ENCODE peak calls at places on chromosome 5, in six cellular contexts. One of them, this sample, is unnamed.
A peak's percentile ranks its signal among the peaks of the same experiment; 100 is the strongest.

GRCh38 chr5:38621840-38622513 is 65.5 kb upstream of the LIFR start:
- DNase-seq in neuronal stem cell: no peak
- DNase-seq in H9: no peak
- DNase-seq in mesenchymal stem cell: no peak
- DNase-seq in H1: no peak
- DNase-seq in trophoblast cell: no peak
- DNase-seq in this sample: no peak

GRCh38 chr5:142827934-142828576 is 57.9 kb downstream of the ARHGAP26 start:
- DNase-seq in H9: no peak
- DNase-seq in neuronal stem cell: no peak
- DNase-seq in mesenchymal stem cell: no peak
- DNase-seq in H1: no peak
- DNase-seq in trophoblast cell: peak; percentile 65
- DNase-seq in this sample: peak; percentile 59

GRCh38 chr5:1400211-1400855 is 44.9 kb downstream of the SLC6A3 start:
- DNase-seq in neuronal stem cell: no peak
- DNase-seq in H9: no peak
- DNase-seq in mesenchymal stem cell: no peak
- DNase-seq in trophoblast cell: no peak
- DNase-seq in H1: no peak
- DNase-seq in this sample: no peak

GRCh38 chr5:135016926-135017325 is 17.1 kb downstream of the PITX1 start:
- DNase-seq in trophoblast cell: no peak
- DNase-seq in neuronal stem cell: no peak
- DNase-seq in H1: peak; percentile 42
- DNase-seq in H9: peak; percentile 26
- DNase-seq in mesenchymal stem cell: no peak
- DNase-seq in this sample: no peak

GRCh38 chr5:17315710-17316221 is 98.3 kb downstream of the BASP1 start:
- DNase-seq in H1: no peak
- DNase-seq in H9: no peak
- DNase-seq in neuronal stem cell: no peak
- DNase-seq in trophoblast cell: peak; percentile 57
- DNase-seq in mesenchymal stem cell: peak; percentile 77
- DNase-seq in this sample: peak; percentile 90

GRCh38 chr5:160918386-160918785 is 66.4 kb upstream of the ATP10B start:
- DNase-seq in H9: no peak
- DNase-seq in H1: no peak
- DNase-seq in mesenchymal stem cell: no peak
- DNase-seq in neuronal stem cell: no peak
- DNase-seq in trophoblast cell: no peak
- DNase-seq in this sample: no peak

GRCh38 chr5:147920420-147921030 is 14.2 kb upstream of the C5orf46 start:
- DNase-seq in H1: no peak
- DNase-seq in trophoblast cell: no peak
- DNase-seq in mesenchymal stem cell: no peak
- DNase-seq in H9: no peak
- DNase-seq in neuronal stem cell: no peak
- DNase-seq in this sample: no peak

GRCh38 chr5:126972062-126972895 is 58.1 kb downstream of the MARCHF3 start:
- DNase-seq in mesenchymal stem cell: no peak
- DNase-seq in H1: no peak
- DNase-seq in neuronal stem cell: no peak
- DNase-seq in H9: no peak
- DNase-seq in trophoblast cell: peak; percentile 4
- DNase-seq in this sample: no peak

GRCh38 chr5:59813761-59814562 is 79.6 kb downstream of the PDE4D start:
- DNase-seq in neuronal stem cell: peak; percentile 54
- DNase-seq in H1: peak; percentile 60
- DNase-seq in trophoblast cell: peak; percentile 96
- DNase-seq in mesenchymal stem cell: peak; percentile 82
- DNase-seq in H9: no peak
- DNase-seq in this sample: peak; percentile 67

GRCh38 chr5:42811591-42812392 is at the start of gene SELENOP:
- DNase-seq in H9: no peak
- DNase-seq in neuronal stem cell: peak; percentile 33
- DNase-seq in H1: no peak
- DNase-seq in mesenchymal stem cell: peak; percentile 92
- DNase-seq in trophoblast cell: peak; percentile 4
- DNase-seq in this sample: no peak

GRCh38 chr5:144202072-144202471 is 31.4 kb downstream of the KCTD16 start:
- DNase-seq in mesenchymal stem cell: peak; percentile 18
- DNase-seq in neuronal stem cell: no peak
- DNase-seq in trophoblast cell: no peak
- DNase-seq in H9: no peak
- DNase-seq in H1: no peak
- DNase-seq in this sample: no peak
- H3K14ac ChIP-seq in mesenchymal stem cell: no peak overlapping the region
- H3K14ac ChIP-seq in neuronal stem cell: no peak overlapping the region
- H3K14ac ChIP-seq in trophoblast cell: no peak overlapping the region
- H3K14ac ChIP-seq in H9: no peak overlapping the region
- H3K14ac ChIP-seq in H1: no peak overlapping the region
- H3K14ac ChIP-seq in this sample: no peak overlapping the region

DNA sequence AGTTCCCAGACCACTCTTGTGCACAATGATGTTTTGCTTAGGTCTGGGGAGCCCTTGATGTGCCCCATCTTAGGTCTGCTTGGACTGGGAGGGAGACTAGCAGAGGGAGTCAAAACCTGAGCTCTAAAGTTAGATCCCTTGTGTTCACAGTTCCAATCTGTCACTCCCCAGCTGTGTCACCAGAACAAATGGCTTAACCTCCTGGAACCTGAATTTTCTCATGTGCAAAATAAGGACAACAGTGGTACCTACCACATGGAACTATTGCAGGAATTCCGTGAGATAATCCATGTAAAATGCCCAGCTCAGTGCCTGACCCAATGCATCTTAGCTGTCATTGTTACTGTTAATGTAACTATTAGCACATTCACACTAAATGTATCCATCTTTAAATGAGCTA is 45.5 kb downstream of the GALNT10 start:
- DNase-seq in trophoblast cell: no peak
- DNase-seq in mesenchymal stem cell: no peak
- DNase-seq in H1: no peak
- DNase-seq in neuronal stem cell: no peak
- DNase-seq in H9: no peak
- DNase-seq in this sample: no peak
- H3K14ac ChIP-seq in trophoblast cell: no peak overlapping the region
- H3K14ac ChIP-seq in mesenchymal stem cell: no peak overlapping the region
- H3K14ac ChIP-seq in H1: no peak overlapping the region
- H3K14ac ChIP-seq in neuronal stem cell: no peak overlapping the region
- H3K14ac ChIP-seq in H9: no peak overlapping the region
- H3K14ac ChIP-seq in this sample: no peak overlapping the region

GRCh38 chr5:179533024-179533423 is 17.3 kb upstream of the RUFY1 start:
- DNase-seq in H9: no peak
- DNase-seq in neuronal stem cell: no peak
- DNase-seq in mesenchymal stem cell: no peak
- DNase-seq in trophoblast cell: peak; percentile 29
- DNase-seq in H1: no peak
- DNase-seq in this sample: no peak
- H3K14ac ChIP-seq in H9: no peak overlapping the region
- H3K14ac ChIP-seq in neuronal stem cell: no peak overlapping the region
- H3K14ac ChIP-seq in mesenchymal stem cell: no peak overlapping the region
- H3K14ac ChIP-seq in trophoblast cell: no peak overlapping the region
- H3K14ac ChIP-seq in H1: no peak overlapping the region
- H3K14ac ChIP-seq in this sample: no peak overlapping the region

DNA sequence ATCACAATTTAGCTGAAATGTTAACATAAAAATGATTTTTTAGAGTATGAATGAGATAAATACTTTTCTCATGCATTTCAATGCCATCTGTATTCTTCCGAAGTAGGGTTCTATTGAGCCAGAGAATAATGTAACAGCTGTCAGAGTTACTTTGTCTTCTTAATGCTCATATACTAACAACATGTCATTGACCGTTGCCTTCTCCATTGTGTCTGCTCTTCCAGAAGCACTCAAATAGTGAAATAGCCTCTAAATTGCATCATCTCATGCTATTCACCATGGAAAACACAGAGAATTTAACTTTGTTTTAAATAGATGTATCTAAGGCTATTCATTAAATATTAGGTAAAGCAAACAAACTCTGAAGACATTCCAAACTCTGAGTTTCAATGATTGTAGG is 1875.9 kb upstream of the CDH9 start:
- DNase-seq in mesenchymal stem cell: no peak
- DNase-seq in neuronal stem cell: no peak
- DNase-seq in trophoblast cell: no peak
- DNase-seq in H9: no peak
- DNase-seq in H1: no peak
- DNase-seq in this sample: no peak
- H3K14ac ChIP-seq in mesenchymal stem cell: no peak overlapping the region
- H3K14ac ChIP-seq in neuronal stem cell: no peak overlapping the region
- H3K14ac ChIP-seq in trophoblast cell: no peak overlapping the region
- H3K14ac ChIP-seq in H9: no peak overlapping the region
- H3K14ac ChIP-seq in H1: no peak overlapping the region
- H3K14ac ChIP-seq in this sample: no peak overlapping the region

GRCh38 chr5:72292411-72292810 is 27.6 kb downstream of the MRPS27 start:
- DNase-seq in neuronal stem cell: no peak
- DNase-seq in mesenchymal stem cell: no peak
- DNase-seq in H9: no peak
- DNase-seq in H1: no peak
- DNase-seq in trophoblast cell: peak; percentile 51
- DNase-seq in this sample: no peak

GRCh38 chr5:72294473-72294872 is 25.6 kb downstream of the MRPS27 start:
- DNase-seq in H9: no peak
- DNase-seq in neuronal stem cell: no peak
- DNase-seq in trophoblast cell: no peak
- DNase-seq in H1: no peak
- DNase-seq in mesenchymal stem cell: no peak
- DNase-seq in this sample: no peak

GRCh38 chr5:72295539-72295938 is 24.5 kb downstream of the MRPS27 start:
- DNase-seq in H1: no peak
- DNase-seq in H9: no peak
- DNase-seq in neuronal stem cell: no peak
- DNase-seq in mesenchymal stem cell: no peak
- DNase-seq in trophoblast cell: no peak
- DNase-seq in this sample: no peak

GRCh38 chr5:72291601-72292000 is 28.4 kb downstream of the MRPS27 start:
- DNase-seq in trophoblast cell: no peak
- DNase-seq in mesenchymal stem cell: no peak
- DNase-seq in neuronal stem cell: no peak
- DNase-seq in H1: no peak
- DNase-seq in H9: no peak
- DNase-seq in this sample: no peak

GRCh38 chr5:72293495-72294055 is 26.5 kb downstream of the MRPS27 start:
- DNase-seq in neuronal stem cell: no peak
- DNase-seq in H9: no peak
- DNase-seq in H1: no peak
- DNase-seq in trophoblast cell: no peak
- DNase-seq in mesenchymal stem cell: no peak
- DNase-seq in this sample: no peak
- H3K14ac ChIP-seq in neuronal stem cell: no peak overlapping the region
- H3K14ac ChIP-seq in H9: no peak overlapping the region
- H3K14ac ChIP-seq in H1: no peak overlapping the region
- H3K14ac ChIP-seq in trophoblast cell: no peak overlapping the region
- H3K14ac ChIP-seq in mesenchymal stem cell: no peak overlapping the region
- H3K14ac ChIP-seq in this sample: no peak overlapping the region

DNA sequence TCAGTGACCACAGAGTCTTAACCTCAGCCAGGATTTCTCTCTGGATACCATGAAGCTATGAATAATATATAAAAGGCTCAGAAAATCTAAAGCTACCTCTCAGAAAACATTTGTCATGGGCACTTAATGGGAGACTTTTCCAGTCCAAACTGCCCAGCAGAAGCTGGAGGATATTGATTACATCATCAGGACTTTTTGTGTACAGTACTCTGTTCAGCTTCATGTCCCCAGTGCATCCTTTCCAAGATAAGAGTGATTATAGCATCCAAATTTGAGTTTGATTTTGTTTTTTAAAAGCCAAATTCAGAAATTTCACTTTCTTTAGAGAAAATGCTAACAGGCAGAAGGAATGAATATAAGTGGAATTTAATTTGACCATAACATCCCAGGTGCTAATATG is 123.9 kb upstream of the C6 start:
- DNase-seq in H9: no peak
- DNase-seq in mesenchymal stem cell: no peak
- DNase-seq in neuronal stem cell: no peak
- DNase-seq in trophoblast cell: no peak
- DNase-seq in H1: no peak
- DNase-seq in this sample: no peak
- H3K14ac ChIP-seq in H9: no peak overlapping the region
- H3K14ac ChIP-seq in mesenchymal stem cell: no peak overlapping the region
- H3K14ac ChIP-seq in neuronal stem cell: no peak overlapping the region
- H3K14ac ChIP-seq in trophoblast cell: no peak overlapping the region
- H3K14ac ChIP-seq in H1: no peak overlapping the region
- H3K14ac ChIP-seq in this sample: no peak overlapping the region

DNA sequence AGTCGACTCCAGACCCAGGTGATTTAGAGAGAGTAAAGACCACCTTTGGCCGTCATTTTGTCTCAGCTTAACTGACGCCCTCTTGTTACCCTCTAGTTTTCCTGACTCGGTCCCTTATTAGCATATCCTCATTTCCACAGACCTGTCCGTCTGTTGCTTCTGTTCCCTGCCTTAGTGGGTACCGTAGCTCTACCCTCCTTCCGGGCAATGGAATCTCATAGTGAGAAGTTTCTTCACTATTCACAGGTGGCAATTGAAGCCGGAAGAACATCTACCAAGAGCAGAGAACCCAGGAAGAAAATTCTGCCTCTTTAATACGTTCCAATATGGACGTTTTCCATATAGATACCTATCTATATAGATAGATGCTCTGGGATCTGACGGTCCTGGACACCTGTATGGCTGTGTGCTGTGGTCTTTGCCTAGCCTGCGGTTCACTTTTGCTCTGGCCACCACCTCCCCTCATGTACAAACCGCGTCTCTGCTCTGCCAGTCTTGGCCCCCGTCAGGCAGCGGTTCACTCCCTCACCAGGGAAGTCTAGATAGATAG is 652 bp upstream of the TMEM161B start:
- DNase-seq in H1: no peak
- DNase-seq in trophoblast cell: peak; percentile 22
- DNase-seq in H9: no peak
- DNase-seq in mesenchymal stem cell: peak; percentile 35
- DNase-seq in neuronal stem cell: no peak
- DNase-seq in this sample: peak; percentile 16
- H3K14ac ChIP-seq in H1: no peak overlapping the region
- H3K14ac ChIP-seq in trophoblast cell: peak overlapping the region; percentile 51
- H3K14ac ChIP-seq in H9: no peak overlapping the region
- H3K14ac ChIP-seq in mesenchymal stem cell: no peak overlapping the region
- H3K14ac ChIP-seq in neuronal stem cell: no peak overlapping the region
- H3K14ac ChIP-seq in this sample: peak overlapping the region; percentile 87

This sample was measured in IMR-90.